ENCODE peak calls at places on chromosomes 12 and 14, in seven cellular contexts. One of them, this sample, is unnamed.

GRCh38 chr12:59657711-59658110 is 61.9 kb downstream of the SLC16A7 start:
- DNase-seq in GM06990: no peak
- DNase-seq in fibroblast of lung: no peak
- DNase-seq in mucosa of descending colon: no peak
- DNase-seq in RWPE1: no peak
- DNase-seq in thyroid gland: no peak
- DNase-seq in brain microvascular endothelial cell: no peak
- DNase-seq in this sample: no peak

GRCh38 chr14:72608391-72609204 is 285.3 kb downstream of the DPF3 start:
- DNase-seq in GM06990: no peak
- DNase-seq in fibroblast of lung: peak
- DNase-seq in mucosa of descending colon: no peak
- DNase-seq in RWPE1: peak
- DNase-seq in thyroid gland: no peak
- DNase-seq in brain microvascular endothelial cell: peak
- DNase-seq in this sample: no peak

GRCh38 chr12:129276408-129277042 is 423.2 kb downstream of the GLT1D1 start:
- DNase-seq in GM06990: no peak
- DNase-seq in fibroblast of lung: peak
- DNase-seq in mucosa of descending colon: no peak
- DNase-seq in RWPE1: no peak
- DNase-seq in thyroid gland: no peak
- DNase-seq in brain microvascular endothelial cell: peak
- DNase-seq in this sample: no peak

GRCh38 chr12:22738945-22739344 is 114.0 kb downstream of the ETNK1 start:
- DNase-seq in GM06990: no peak
- DNase-seq in fibroblast of lung: peak
- DNase-seq in mucosa of descending colon: no peak
- DNase-seq in RWPE1: no peak
- DNase-seq in thyroid gland: no peak
- DNase-seq in brain microvascular endothelial cell: no peak
- DNase-seq in this sample: no peak

GRCh38 chr12:110245278-110245868 is 35.7 kb upstream of the ATP2A2 start:
- DNase-seq in GM06990: peak
- DNase-seq in fibroblast of lung: no peak
- DNase-seq in mucosa of descending colon: peak
- DNase-seq in RWPE1: no peak
- DNase-seq in thyroid gland: no peak
- DNase-seq in brain microvascular endothelial cell: no peak
- DNase-seq in this sample: peak

GRCh38 chr12:96047621-96048211 is 12.3 kb upstream of the LTA4H start:
- DNase-seq in GM06990: no peak
- DNase-seq in fibroblast of lung: peak
- DNase-seq in mucosa of descending colon: no peak
- DNase-seq in RWPE1: peak
- DNase-seq in thyroid gland: no peak
- DNase-seq in brain microvascular endothelial cell: no peak
- DNase-seq in this sample: no peak

GRCh38 chr14:73743431-73743931 is 29.3 kb upstream of the PNMA1 start:
- DNase-seq in GM06990: peak
- DNase-seq in fibroblast of lung: no peak
- DNase-seq in mucosa of descending colon: peak
- DNase-seq in RWPE1: no peak
- DNase-seq in thyroid gland: no peak
- DNase-seq in brain microvascular endothelial cell: no peak
- DNase-seq in this sample: no peak

GRCh38 chr12:54977857-54978256 is 6.7 kb downstream of the TESPA1 start:
- DNase-seq in GM06990: no peak
- DNase-seq in fibroblast of lung: no peak
- DNase-seq in mucosa of descending colon: no peak
- DNase-seq in RWPE1: no peak
- DNase-seq in thyroid gland: no peak
- DNase-seq in brain microvascular endothelial cell: no peak
- DNase-seq in this sample: no peak

GRCh38 chr14:21768116-21768874 is 94.7 kb upstream of the OR4E1 start:
- DNase-seq in GM06990: no peak
- DNase-seq in fibroblast of lung: no peak
- DNase-seq in mucosa of descending colon: no peak
- DNase-seq in RWPE1: peak
- DNase-seq in thyroid gland: no peak
- DNase-seq in brain microvascular endothelial cell: peak
- DNase-seq in this sample: no peak

GRCh38 chr14:100780246-100780645 is 45.7 kb upstream of the MEG3 start:
- DNase-seq in GM06990: no peak
- DNase-seq in fibroblast of lung: no peak
- DNase-seq in mucosa of descending colon: no peak
- DNase-seq in RWPE1: no peak
- DNase-seq in thyroid gland: no peak
- DNase-seq in brain microvascular endothelial cell: no peak
- DNase-seq in this sample: no peak

GRCh38 chr14:93878871-93879270 is 48.3 kb upstream of the FAM181A start:
- DNase-seq in GM06990: no peak
- DNase-seq in fibroblast of lung: no peak
- DNase-seq in mucosa of descending colon: no peak
- DNase-seq in RWPE1: no peak
- DNase-seq in thyroid gland: no peak
- DNase-seq in brain microvascular endothelial cell: no peak
- DNase-seq in this sample: no peak

GRCh38 chr12:52209321-52209720 is 17.5 kb upstream of the KRT80 start:
- DNase-seq in GM06990: no peak
- DNase-seq in fibroblast of lung: no peak
- DNase-seq in mucosa of descending colon: peak
- DNase-seq in RWPE1: no peak
- DNase-seq in thyroid gland: peak
- DNase-seq in brain microvascular endothelial cell: no peak
- DNase-seq in this sample: peak

GRCh38 chr14:105470812-105471771 is 3.5 kb upstream of the CRIP2 start:
- DNase-seq in GM06990: no peak
- DNase-seq in fibroblast of lung: no peak
- DNase-seq in mucosa of descending colon: no peak
- DNase-seq in RWPE1: no peak
- DNase-seq in thyroid gland: no peak
- DNase-seq in brain microvascular endothelial cell: no peak
- DNase-seq in this sample: no peak

GRCh38 chr12:52539024-52539820 is 13.7 kb downstream of the KRT71 start:
- DNase-seq in GM06990: no peak
- DNase-seq in fibroblast of lung: peak
- DNase-seq in mucosa of descending colon: no peak
- DNase-seq in RWPE1: peak
- DNase-seq in thyroid gland: no peak
- DNase-seq in brain microvascular endothelial cell: no peak
- DNase-seq in this sample: no peak

GRCh38 chr12:124913474-124914391 is 717 bp downstream of the UBC start:
- DNase-seq in GM06990: peak
- DNase-seq in fibroblast of lung: peak
- DNase-seq in mucosa of descending colon: peak
- DNase-seq in RWPE1: no peak
- DNase-seq in thyroid gland: peak
- DNase-seq in brain microvascular endothelial cell: peak
- DNase-seq in this sample: peak

GRCh38 chr14:86055512-86055911 is 525.6 kb downstream of the FLRT2 start:
- DNase-seq in GM06990: no peak
- DNase-seq in fibroblast of lung: peak
- DNase-seq in mucosa of descending colon: no peak
- DNase-seq in RWPE1: no peak
- DNase-seq in thyroid gland: no peak
- DNase-seq in brain microvascular endothelial cell: no peak
- DNase-seq in this sample: no peak

GRCh38 chr14:29810657-29811056 is 117.0 kb downstream of the PRKD1 start:
- DNase-seq in GM06990: no peak
- DNase-seq in fibroblast of lung: peak
- DNase-seq in mucosa of descending colon: no peak
- DNase-seq in RWPE1: no peak
- DNase-seq in thyroid gland: no peak
- DNase-seq in brain microvascular endothelial cell: no peak
- DNase-seq in this sample: no peak

GRCh38 chr14:91277546-91278382 is 33.3 kb upstream of the GPR68 start:
- DNase-seq in GM06990: no peak
- DNase-seq in fibroblast of lung: no peak
- DNase-seq in mucosa of descending colon: no peak
- DNase-seq in RWPE1: peak
- DNase-seq in thyroid gland: no peak
- DNase-seq in brain microvascular endothelial cell: no peak
- DNase-seq in this sample: no peak

GRCh38 chr14:65321370-65321875 is 91.1 kb upstream of the FUT8 start:
- DNase-seq in GM06990: peak
- DNase-seq in fibroblast of lung: no peak
- DNase-seq in mucosa of descending colon: no peak
- DNase-seq in RWPE1: no peak
- DNase-seq in thyroid gland: no peak
- DNase-seq in brain microvascular endothelial cell: no peak
- DNase-seq in this sample: no peak

GRCh38 chr14:100030441-100031153 is 34.6 kb upstream of the EVL start:
- DNase-seq in GM06990: no peak
- DNase-seq in fibroblast of lung: peak
- DNase-seq in mucosa of descending colon: no peak
- DNase-seq in RWPE1: peak
- DNase-seq in thyroid gland: no peak
- DNase-seq in brain microvascular endothelial cell: peak
- DNase-seq in this sample: no peak

GRCh38 chr14:49303952-49304516 is 282.1 kb downstream of the RPS29 start:
- DNase-seq in GM06990: no peak
- DNase-seq in fibroblast of lung: peak
- DNase-seq in mucosa of descending colon: no peak
- DNase-seq in RWPE1: peak
- DNase-seq in thyroid gland: peak
- DNase-seq in brain microvascular endothelial cell: peak
- DNase-seq in this sample: no peak

GRCh38 chr14:96090441-96091148 is 51.4 kb downstream of the C14orf132 start:
- DNase-seq in GM06990: no peak
- DNase-seq in fibroblast of lung: peak
- DNase-seq in mucosa of descending colon: no peak
- DNase-seq in RWPE1: no peak
- DNase-seq in thyroid gland: peak
- DNase-seq in brain microvascular endothelial cell: peak
- DNase-seq in this sample: no peak

GRCh38 chr14:78202178-78202577 is 32.0 kb downstream of the NRXN3 start:
- DNase-seq in GM06990: peak
- DNase-seq in fibroblast of lung: no peak
- DNase-seq in mucosa of descending colon: no peak
- DNase-seq in RWPE1: no peak
- DNase-seq in thyroid gland: no peak
- DNase-seq in brain microvascular endothelial cell: no peak
- DNase-seq in this sample: no peak

GRCh38 chr12:119415714-119416113 is 81.2 kb downstream of the CCDC60 start:
- DNase-seq in GM06990: no peak
- DNase-seq in fibroblast of lung: no peak
- DNase-seq in mucosa of descending colon: no peak
- DNase-seq in RWPE1: no peak
- DNase-seq in thyroid gland: no peak
- DNase-seq in brain microvascular endothelial cell: no peak
- DNase-seq in this sample: no peak

DNA sequence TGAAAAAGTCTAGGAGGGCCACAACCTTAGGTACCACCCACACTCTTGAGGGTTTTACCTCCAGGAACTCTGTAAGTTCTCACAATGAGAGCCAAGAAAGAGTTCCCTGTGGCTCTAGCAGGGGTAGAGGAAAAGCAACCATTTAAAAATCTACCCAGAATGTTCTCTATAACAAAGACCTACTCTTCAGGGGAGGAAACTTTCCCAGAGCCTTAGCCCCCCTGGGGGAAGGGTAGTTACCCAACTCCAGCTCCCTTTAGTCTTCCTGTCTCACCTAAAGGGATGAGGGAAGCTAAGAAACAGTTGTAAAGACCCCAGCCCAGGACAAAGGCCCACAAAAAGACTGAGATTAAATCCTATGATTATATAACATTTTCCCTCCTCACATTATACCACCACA is 46.2 kb upstream of the JDP2 start:
- DNase-seq in GM06990: no peak
- DNase-seq in fibroblast of lung: no peak
- DNase-seq in mucosa of descending colon: no peak
- DNase-seq in RWPE1: no peak
- DNase-seq in thyroid gland: no peak
- DNase-seq in brain microvascular endothelial cell: no peak
- DNase-seq in this sample: no peak
- TF ChIP-seq CTCF in GM06990: no peak
- TF ChIP-seq CTCF in fibroblast of lung: no peak
- TF ChIP-seq CTCF in mucosa of descending colon: no peak
- TF ChIP-seq CTCF in RWPE1: no peak
- TF ChIP-seq CTCF in thyroid gland: no peak
- TF ChIP-seq CTCF in brain microvascular endothelial cell: no peak
- TF ChIP-seq CTCF in this sample: no peak

GRCh38 chr12:4355843-4356327 is 23.6 kb downstream of the FGF23 start:
- DNase-seq in GM06990: no peak
- DNase-seq in fibroblast of lung: peak
- DNase-seq in mucosa of descending colon: no peak
- DNase-seq in RWPE1: no peak
- DNase-seq in thyroid gland: no peak
- DNase-seq in brain microvascular endothelial cell: peak
- DNase-seq in this sample: peak
- TF ChIP-seq CTCF in GM06990: peak
- TF ChIP-seq CTCF in fibroblast of lung: peak
- TF ChIP-seq CTCF in mucosa of descending colon: peak
- TF ChIP-seq CTCF in RWPE1: no peak
- TF ChIP-seq CTCF in thyroid gland: peak
- TF ChIP-seq CTCF in brain microvascular endothelial cell: peak
- TF ChIP-seq CTCF in this sample: peak

DNA sequence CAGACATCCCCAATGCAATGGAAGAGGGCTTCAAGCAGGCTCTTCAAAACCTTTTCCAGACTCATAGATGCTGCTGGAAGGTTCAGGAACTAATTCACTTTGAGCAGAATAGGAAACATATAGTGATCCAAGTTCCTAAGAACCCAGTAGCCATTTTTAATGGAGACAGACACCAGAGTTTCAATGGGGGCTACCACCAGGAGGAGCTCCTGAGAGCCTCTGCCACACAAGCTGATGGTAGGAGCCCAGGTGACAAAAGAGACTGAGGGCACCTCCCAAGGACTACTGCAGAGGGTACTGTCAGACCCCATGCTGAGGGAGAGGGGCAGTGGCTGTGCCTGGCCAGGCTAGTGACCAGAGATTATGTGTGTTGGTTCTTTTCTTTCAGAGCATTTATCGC is 45.9 kb downstream of the IFNG start:
- DNase-seq in GM06990: no peak
- DNase-seq in fibroblast of lung: no peak
- DNase-seq in mucosa of descending colon: no peak
- DNase-seq in RWPE1: no peak
- DNase-seq in thyroid gland: no peak
- DNase-seq in brain microvascular endothelial cell: no peak
- DNase-seq in this sample: no peak
- TF ChIP-seq CTCF in GM06990: peak
- TF ChIP-seq CTCF in fibroblast of lung: no peak
- TF ChIP-seq CTCF in mucosa of descending colon: no peak
- TF ChIP-seq CTCF in RWPE1: no peak
- TF ChIP-seq CTCF in thyroid gland: peak
- TF ChIP-seq CTCF in brain microvascular endothelial cell: peak
- TF ChIP-seq CTCF in this sample: peak

DNA sequence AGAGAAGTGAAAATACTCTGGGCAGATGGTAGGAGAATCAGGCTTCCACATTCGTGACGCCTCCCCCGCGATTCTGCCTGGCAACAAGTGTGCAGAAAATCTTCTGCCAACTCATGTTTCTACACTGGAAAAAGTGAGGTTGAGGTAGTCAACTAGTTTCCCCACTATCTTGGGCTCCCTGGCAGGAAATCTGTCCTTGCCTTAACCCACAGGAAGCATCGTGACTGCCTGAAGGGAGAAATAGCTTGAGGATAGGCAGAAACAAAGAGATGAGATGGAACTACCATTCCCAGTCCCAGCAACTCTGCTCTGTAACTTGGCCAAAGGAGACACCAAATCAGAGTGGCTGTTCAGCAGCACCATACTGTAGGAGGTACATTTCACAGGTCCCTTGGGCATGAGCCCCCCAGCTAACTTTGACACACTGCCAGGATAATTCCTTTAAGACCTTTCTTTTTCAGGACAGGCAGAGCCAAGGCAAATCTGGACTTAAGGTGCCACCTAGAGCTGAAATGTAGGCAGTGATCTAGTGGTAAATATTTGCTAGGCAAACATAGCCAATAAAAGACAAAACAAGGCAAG is 205.0 kb downstream of the PTPRO start:
- DNase-seq in GM06990: no peak
- DNase-seq in fibroblast of lung: peak
- DNase-seq in mucosa of descending colon: no peak
- DNase-seq in RWPE1: no peak
- DNase-seq in thyroid gland: no peak
- DNase-seq in brain microvascular endothelial cell: no peak
- DNase-seq in this sample: no peak
- TF ChIP-seq CTCF in GM06990: no peak
- TF ChIP-seq CTCF in fibroblast of lung: peak
- TF ChIP-seq CTCF in mucosa of descending colon: no peak
- TF ChIP-seq CTCF in RWPE1: no peak
- TF ChIP-seq CTCF in thyroid gland: no peak
- TF ChIP-seq CTCF in brain microvascular endothelial cell: peak
- TF ChIP-seq CTCF in this sample: peak

This sample was measured in GM13976.